ENCODE peak calls at places on chromosomes 5 and 9, in nine cellular contexts. W is keratinocyte; G is cardiac muscle cell; D is IMR-90; R is amniotic stem cell; N is anterior cingulate cortex; T is GM23248; Q is activated CD4-positive, alpha-beta T cell treated with anti-CD3 and anti-CD28 coated beads, Interleukin-2, amount 50 U/mL, for 1 hour; A is activated B cell treated with CpG ODN at 0.5 μM for 24 hours. E is an unnamed sample.

GRCh38 chr9:69579032-69579748 is 93.0 kb downstream of the APBA1 start:
- DNase-seq in W (no peak), G (no peak), D (no peak), R (no peak), N (no peak), T (no peak), Q (no peak), A (no peak), E (no peak)

GRCh38 chr9:109149722-109150121 is 17.3 kb downstream of the FRRS1L start:
- DNase-seq in W (no peak), G (no peak), D (no peak), R (no peak), N (no peak), T (no peak), Q (no peak), A (no peak), E (no peak)

GRCh38 chr9:20659474-20659962 is 24.5 kb upstream of the FOCAD start:
- DNase-seq in W (no peak), G (no peak), D (no peak), R (no peak), N (no peak), T (no peak), Q (no peak), A (no peak), E (no peak)

GRCh38 chr5:151456321-151456940 is 9.0 kb downstream of the SLC36A1 start:
- DNase-seq in W (no peak), G (peak), D (no peak), R (no peak), N (no peak), T (no peak), Q (no peak), A (no peak), E (no peak)

GRCh38 chr5:102866315-102866693 is 111.2 kb downstream of the PAM start:
- DNase-seq in W (no peak), G (no peak), D (peak), R (no peak), N (no peak), T (no peak), Q (no peak), A (no peak), E (peak)

GRCh38 chr5:135432113-135432512 is 15.0 kb downstream of the DCANP1 start:
- DNase-seq in W (no peak), G (no peak), D (no peak), R (no peak), N (no peak), T (no peak), Q (no peak), A (no peak), E (no peak)

GRCh38 chr5:87002485-87002884 is 265.2 kb upstream of the RASA1 start:
- DNase-seq in W (no peak), G (no peak), D (no peak), R (no peak), N (no peak), T (no peak), Q (no peak), A (no peak), E (no peak)

GRCh38 chr5:1510151-1510561 is 13.6 kb downstream of the LPCAT1 start:
- DNase-seq in W (no peak), G (no peak), D (no peak), R (no peak), N (peak), T (no peak), Q (no peak), A (no peak), E (no peak)

GRCh38 chr9:127809002-127809561 is 6.4 kb downstream of the FPGS start:
- DNase-seq in W (no peak), G (peak), D (no peak), R (no peak), N (no peak), T (no peak), Q (no peak), A (no peak), E (no peak)

GRCh38 chr9:131942076-131942720 is 137.5 kb downstream of the MED27 start:
- DNase-seq in W (no peak), G (no peak), D (peak), R (no peak), N (no peak), T (peak), Q (no peak), A (no peak), E (no peak)

GRCh38 chr9:16442622-16443021 is 427.8 kb downstream of the BNC2 start:
- DNase-seq in W (no peak), G (no peak), D (peak), R (no peak), N (no peak), T (peak), Q (no peak), A (no peak), E (no peak)

E was measured in NCI-H2227 treated with DMSO at 0.1 percent for 48 hours.